ENCODE peak calls at places on chromosome 11, in eight cellular contexts. C, A, B, S, O, G, H and X are unnamed samples.

GRCh38 chr11:11545285-11546275 is 76.2 kb downstream of the GALNT18 start:
- DNase-seq in C (no peak), H (no peak), O (no peak), S (no peak), B (no peak), A (no peak), G (no peak), X (no peak)

GRCh38 chr11:43917851-43918250 is 24.6 kb upstream of the C11orf96 start:
- DNase-seq in H (no peak), G (no peak), C (no peak), S (no peak), A (no peak), B (no peak), O (no peak), X (no peak)

GRCh38 chr11:33772300-33772699 is 2.0 kb downstream of the FBXO3 start:
- DNase-seq in O (no peak), B (no peak), A (no peak), C (no peak), G (no peak), S (no peak), H (no peak), X (no peak)

GRCh38 chr11:100821198-100821597 is 134.1 kb downstream of the ARHGAP42 start:
- DNase-seq in S (no peak), B (no peak), G (no peak), A (no peak), H (no peak), C (no peak), O (no peak), X (no peak)

GRCh38 chr11:848380-848931 is 5.8 kb downstream of the TSPAN4 start:
- DNase-seq in A (no peak), H (no peak), G (no peak), S (no peak), C (peak; percentile 32), O (no peak), B (peak; percentile 61), X (no peak)

GRCh38 chr11:31640611-31641010 is 131.0 kb downstream of the ELP4 start:
- DNase-seq in A (no peak), H (no peak), C (no peak), S (no peak), O (no peak), G (no peak), B (no peak), X (no peak)

GRCh38 chr11:84817998-84818397 is 809.1 kb downstream of the DLG2 start:
- DNase-seq in O (no peak), A (no peak), S (no peak), B (no peak), C (no peak), H (no peak), G (no peak), X (no peak)

GRCh38 chr11:63813035-63813562 is at the start of gene SPINDOC:
- DNase-seq in G (no peak), H (peak; percentile 74), A (no peak), O (no peak), S (peak; percentile 74), C (peak; percentile 61), B (peak; percentile 82), X (peak; percentile 60)

GRCh38 chr11:35006389-35007128 is 90.1 kb downstream of the PDHX start:
- DNase-seq in C (no peak), G (no peak), H (no peak), O (no peak), S (no peak), B (peak; percentile 20), A (peak; percentile 95), X (no peak)

GRCh38 chr11:87473174-87473573 is 435.4 kb downstream of the TMEM135 start:
- DNase-seq in G (no peak), H (no peak), S (no peak), C (no peak), B (no peak), O (no peak), A (no peak), X (no peak)

GRCh38 chr11:71446942-71447688 is 1.1 kb downstream of the DHCR7 start:
- DNase-seq in A (no peak), C (peak; percentile 6), O (no peak), H (no peak), G (no peak), S (peak; percentile 60), B (peak; percentile 28), X (peak; percentile 83)

GRCh38 chr11:70812472-70812871 is 414.1 kb downstream of the CTTN start:
- DNase-seq in G (no peak), C (no peak), S (no peak), H (no peak), O (no peak), B (no peak), A (no peak), X (no peak)

GRCh38 chr11:133898031-133898769 is 52.9 kb upstream of the SPATA19 start:
- DNase-seq in H (peak; percentile 19), G (no peak), B (no peak), S (no peak), C (no peak), A (no peak), O (no peak), X (peak; percentile 4)

GRCh38 chr11:72768581-72768980 is 16.4 kb upstream of the ARAP1 start:
- DNase-seq in C (no peak), S (no peak), A (no peak), G (no peak), O (no peak), B (no peak), H (no peak), X (no peak)

GRCh38 chr11:86537541-86538222 is 134.7 kb downstream of the ME3 start:
- DNase-seq in A (no peak), O (no peak), S (no peak), G (no peak), H (no peak), C (peak; percentile 64), B (no peak), X (no peak)

GRCh38 chr11:13902456-13902855 is 60.1 kb upstream of the SPON1 start:
- DNase-seq in A (no peak), H (no peak), B (no peak), S (no peak), O (no peak), C (no peak), G (no peak), X (no peak)

GRCh38 chr11:119706029-119706428 is 23.0 kb downstream of the NECTIN1 start:
- DNase-seq in H (no peak), A (no peak), O (no peak), C (no peak), B (no peak), G (no peak), S (no peak), X (no peak)

GRCh38 chr11:59706518-59707285 is 6.9 kb downstream of the OR10V1 start:
- DNase-seq in S (no peak), G (no peak), B (peak; percentile 14), H (no peak), A (no peak), C (peak; percentile 95), O (no peak), X (no peak)

DNA sequence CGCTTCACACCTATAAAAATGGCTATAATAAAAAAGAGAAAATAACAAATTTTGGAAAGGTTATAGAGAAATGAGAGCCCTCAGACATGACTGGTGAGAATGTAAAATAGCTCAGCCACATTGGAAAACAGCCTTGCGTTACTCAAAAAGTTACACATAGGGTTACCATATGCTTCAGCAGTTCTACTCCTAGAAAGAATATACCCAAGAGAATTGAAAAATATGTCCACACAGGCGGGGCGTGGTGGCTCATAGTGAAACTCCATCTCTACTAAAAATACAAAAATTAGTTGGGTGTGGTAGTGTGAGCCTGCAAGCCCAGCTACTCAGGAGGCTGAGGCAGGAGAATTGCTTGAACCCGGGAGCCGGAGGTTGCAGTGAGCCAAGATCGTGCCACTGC is 7.6 kb upstream of the JHY start:
- DNase-seq in A (peak; percentile 52), S (no peak), H (no peak), C (no peak), G (no peak), O (no peak), B (no peak), X (no peak)
- TF ChIP-seq POLR2A in A (no peak), S (no peak), H (no peak), C (no peak), G (no peak), O (no peak), B (no peak), X (no peak)

DNA sequence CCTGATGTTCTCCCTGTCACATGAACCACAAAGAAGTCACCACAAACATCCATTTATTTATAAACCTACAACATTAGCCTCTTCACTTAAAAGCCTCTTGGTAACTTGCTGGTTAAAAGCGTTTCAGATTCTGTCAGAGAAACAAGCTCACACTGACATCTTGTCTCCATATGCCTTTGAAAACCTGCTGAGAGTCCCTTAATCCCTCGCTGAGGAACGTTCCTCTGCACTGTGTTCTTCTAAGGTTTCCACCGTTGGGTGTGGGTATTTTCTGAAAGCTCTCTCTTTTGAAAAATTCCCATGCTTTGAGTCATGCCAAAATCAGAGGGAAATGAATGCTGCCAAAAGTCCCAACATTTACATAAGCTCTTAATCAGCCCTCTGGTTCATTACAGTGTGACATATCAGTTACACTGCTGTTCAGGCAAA is 149.8 kb downstream of the CCDC34 start:
- DNase-seq in B (no peak), O (no peak), H (no peak), A (peak; percentile 17), S (no peak), C (peak; percentile 48), G (no peak), X (no peak)
- H3K4me1 ChIP-seq in B (peaks cover 26% of the 10 kb centered on the region), O (peaks cover 60% of the 10 kb centered on the region), H (peaks cover 38% of the 10 kb centered on the region), A (no peaks in the 10 kb centered on the region), S (no peaks in the 10 kb centered on the region), C (peaks cover 28% of the 10 kb centered on the region), G (no peaks in the 10 kb centered on the region), X (no peaks in the 10 kb centered on the region)

GRCh38 chr11:111961389-111962300 is 24.5 kb downstream of the DIXDC1 start:
- DNase-seq in B (no peak), A (no peak), O (no peak), H (no peak), G (no peak), S (no peak), C (no peak), X (no peak)

GRCh38 chr11:111963786-111964385 is 26.7 kb downstream of the DIXDC1 start:
- DNase-seq in G (no peak), O (no peak), S (no peak), B (no peak), A (no peak), C (no peak), H (no peak), X (no peak)

GRCh38 chr11:111969344-111969743 is 32.2 kb downstream of the DIXDC1 start:
- DNase-seq in G (no peak), S (no peak), O (no peak), B (no peak), A (no peak), C (no peak), H (no peak), X (no peak)

GRCh38 chr11:111967651-111968050 is 30.5 kb downstream of the DIXDC1 start:
- DNase-seq in O (no peak), H (no peak), C (no peak), B (no peak), G (no peak), A (no peak), S (no peak), X (no peak)

GRCh38 chr11:111966678-111967077 is 29.5 kb downstream of the DIXDC1 start:
- DNase-seq in O (no peak), C (no peak), B (no peak), H (no peak), A (no peak), G (no peak), S (no peak), X (no peak)
- TF ChIP-seq POLR2AphosphoS5 in O (no peak), C (no peak), B (no peak), H (no peak), A (no peak), G (no peak), S (no peak), X (no peak)

GRCh38 chr11:65529475-65530156 is 4.7 kb downstream of the SCYL1 start:
- DNase-seq in B (no peak), A (no peak), H (no peak), O (no peak), C (no peak), S (no peak), G (no peak), X (no peak)
- TF ChIP-seq POLR2A in B (no peak), A (no peak), H (no peak), O (no peak), C (no peak), S (no peak), G (no peak), X (no peak)